ENCODE peak calls at places on chromosomes 11 and 22, in ten cellular contexts. Y is neuronal stem cell; W is CD8-positive, alpha-beta memory T cell; N is heart right ventricle; O is stomach; Q is pancreas; C is fibroblast of lung; S is neural progenitor cell; G is cardiac muscle cell; Z is BJ. E is an unnamed sample.

GRCh38 chr22:49765091-49765771 is 62.4 kb downstream of the BRD1 start:
- DNase-seq in Y (no peak), W (no peak), N (no peak), O (peak; percentile 16), Q (no peak), C (no peak), S (no peak), G (no peak), Z (no peak), E (peak; percentile 54)

GRCh38 chr11:76208829-76209670 is 2.7 kb upstream of the WNT11 start:
- DNase-seq in Y (peak; percentile 79), W (peak; percentile 67), N (peak; percentile 77), O (peak; percentile 69), Q (peak; percentile 92), C (peak; percentile 37), S (peak; percentile 92), G (peak; percentile 88), Z (no peak), E (peak; percentile 96)

GRCh38 chr11:134228625-134229024 is 4.2 kb downstream of the VPS26B start:
- DNase-seq in Y (no peak), W (peak; percentile 22), N (no peak), O (no peak), Q (no peak), C (no peak), S (no peak), G (no peak), Z (peak; percentile 46), E (no peak)

GRCh38 chr22:22166941-22167713 is 77.5 kb upstream of the VPREB1 start:
- DNase-seq in Y (no peak), W (no peak), N (no peak), O (no peak), Q (no peak), C (no peak), S (no peak), G (no peak), Z (no peak), E (no peak)

GRCh38 chr11:92399702-92400101 is 175.1 kb downstream of the FAT3 start:
- DNase-seq in Y (no peak), W (no peak), N (no peak), O (no peak), Q (no peak), C (no peak), S (peak; percentile 15), G (peak; percentile 50), Z (no peak), E (no peak)

GRCh38 chr11:16612801-16613400 is 125.5 kb upstream of the C11orf58 start:
- DNase-seq in Y (peak; percentile 37), W (no peak), N (peak; percentile 31), O (no peak), Q (no peak), C (peak; percentile 35), S (peak; percentile 53), G (peak; percentile 18), Z (no peak), E (peak; percentile 47)

GRCh38 chr11:65861533-65862183 is 1.4 kb downstream of the MUS81 start:
- DNase-seq in Y (no peak), W (no peak), N (peak; percentile 4), O (no peak), Q (no peak), C (no peak), S (peak; percentile 1), G (no peak), Z (no peak), E (no peak)

GRCh38 chr11:13963169-13963948 is 836 bp downstream of the SPON1 start:
- DNase-seq in Y (no peak), W (no peak), N (no peak), O (no peak), Q (no peak), C (peak; percentile 39), S (peak; percentile 66), G (peak; percentile 42), Z (no peak), E (peak; percentile 76)

GRCh38 chr22:39089928-39090327 is 7.1 kb upstream of the APOBEC3H start:
- DNase-seq in Y (no peak), W (no peak), N (no peak), O (no peak), Q (no peak), C (no peak), S (no peak), G (no peak), Z (no peak), E (peak; percentile 14)

GRCh38 chr11:65204143-65204542 is 22.4 kb downstream of the CAPN1 start:
- DNase-seq in Y (no peak), W (no peak), N (no peak), O (no peak), Q (no peak), C (no peak), S (no peak), G (no peak), Z (no peak), E (peak; percentile 60)

GRCh38 chr11:18063131-18063530 is 17.1 kb upstream of the TPH1 start:
- DNase-seq in Y (no peak), W (no peak), N (no peak), O (peak; percentile 32), Q (peak; percentile 26), C (no peak), S (no peak), G (no peak), Z (no peak), E (no peak)

GRCh38 chr11:33935466-33935865 is 43.6 kb upstream of the LMO2 start:
- DNase-seq in Y (no peak), W (no peak), N (no peak), O (no peak), Q (no peak), C (no peak), S (peak; percentile 13), G (no peak), Z (no peak), E (no peak)

GRCh38 chr11:729492-730074 is 17.7 kb upstream of the TALDO1 start:
- DNase-seq in Y (no peak), W (no peak), N (no peak), O (no peak), Q (peak; percentile 40), C (no peak), S (no peak), G (no peak), Z (no peak), E (peak; percentile 58)

GRCh38 chr11:87878373-87878779 is 296.9 kb downstream of the RAB38 start:
- DNase-seq in Y (no peak), W (no peak), N (no peak), O (no peak), Q (no peak), C (peak; percentile 67), S (peak; percentile 50), G (peak; percentile 36), Z (peak; percentile 79), E (no peak)

GRCh38 chr22:23688121-23688520 is 2.7 kb upstream of the RGL4 start:
- DNase-seq in Y (no peak), W (no peak), N (no peak), O (peak; percentile 19), Q (peak; percentile 40), C (no peak), S (no peak), G (no peak), Z (no peak), E (peak; percentile 22)
- H3K4me3 ChIP-seq in Y (no peak overlapping the region), W (no peak overlapping the region), N (no peak overlapping the region), O (no peak overlapping the region), Q (no peak overlapping the region), C (no peak overlapping the region), S (no peak overlapping the region), G (no peak overlapping the region), Z (no peak overlapping the region), E (no peak overlapping the region)

GRCh38 chr22:32075997-32076725 is 33.1 kb downstream of the SLC5A1 start:
- DNase-seq in Y (no peak), W (no peak), N (no peak), O (no peak), Q (no peak), C (no peak), S (no peak), G (no peak), Z (no peak), E (no peak)
- H3K27me3 ChIP-seq in Y (peaks cover 11% of the 10 kb centered on the region), W (no peaks in the 10 kb centered on the region), N (no peaks in the 10 kb centered on the region), O (no peaks in the 10 kb centered on the region), Q (peaks cover 4% of the 10 kb centered on the region), C (peaks cover 2% of the 10 kb centered on the region), S (no peaks in the 10 kb centered on the region), G (peaks cover 8% of the 10 kb centered on the region), Z (peaks cover 13% of the 10 kb centered on the region), E (no peaks in the 10 kb centered on the region)

GRCh38 chr11:64000026-64000739 is 13.9 kb downstream of the OTUB1 start:
- DNase-seq in Y (peak; percentile 77), W (peak; percentile 67), N (peak; percentile 63), O (peak; percentile 80), Q (peak; percentile 70), C (peak; percentile 71), S (peak; percentile 91), G (peak; percentile 87), Z (no peak), E (peak; percentile 99)
- H3K36me3 ChIP-seq in Y (peaks cover 22% of the 10 kb centered on the region), W (peaks cover 4% of the 10 kb centered on the region), N (peaks cover 16% of the 10 kb centered on the region), O (peaks cover 30% of the 10 kb centered on the region), Q (no peaks in the 10 kb centered on the region), C (peaks cover 12% of the 10 kb centered on the region), S (no peaks in the 10 kb centered on the region), G (peaks cover 15% of the 10 kb centered on the region), Z (peaks cover 18% of the 10 kb centered on the region), E (peaks cover 5% of the 10 kb centered on the region)

GRCh38 chr22:24185001-24185500 is 3.8 kb downstream of the SUSD2 start:
- DNase-seq in Y (no peak), W (no peak), N (no peak), O (no peak), Q (peak; percentile 22), C (no peak), S (no peak), G (no peak), Z (no peak), E (peak; percentile 47)

GRCh38 chr22:24186352-24186740 is 5.1 kb downstream of the SUSD2 start:
- DNase-seq in Y (no peak), W (no peak), N (no peak), O (no peak), Q (peak; percentile 19), C (no peak), S (no peak), G (no peak), Z (no peak), E (peak; percentile 48)

GRCh38 chr22:24183321-24184031 is 2.2 kb downstream of the SUSD2 start:
- DNase-seq in Y (no peak), W (no peak), N (no peak), O (peak; percentile 84), Q (peak; percentile 22), C (no peak), S (no peak), G (no peak), Z (no peak), E (no peak)

GRCh38 chr22:24185501-24186351 is 4.4 kb downstream of the SUSD2 start:
- DNase-seq in Y (no peak), W (no peak), N (no peak), O (no peak), Q (peak; percentile 17), C (no peak), S (no peak), G (no peak), Z (no peak), E (peak; percentile 50)

DNA sequence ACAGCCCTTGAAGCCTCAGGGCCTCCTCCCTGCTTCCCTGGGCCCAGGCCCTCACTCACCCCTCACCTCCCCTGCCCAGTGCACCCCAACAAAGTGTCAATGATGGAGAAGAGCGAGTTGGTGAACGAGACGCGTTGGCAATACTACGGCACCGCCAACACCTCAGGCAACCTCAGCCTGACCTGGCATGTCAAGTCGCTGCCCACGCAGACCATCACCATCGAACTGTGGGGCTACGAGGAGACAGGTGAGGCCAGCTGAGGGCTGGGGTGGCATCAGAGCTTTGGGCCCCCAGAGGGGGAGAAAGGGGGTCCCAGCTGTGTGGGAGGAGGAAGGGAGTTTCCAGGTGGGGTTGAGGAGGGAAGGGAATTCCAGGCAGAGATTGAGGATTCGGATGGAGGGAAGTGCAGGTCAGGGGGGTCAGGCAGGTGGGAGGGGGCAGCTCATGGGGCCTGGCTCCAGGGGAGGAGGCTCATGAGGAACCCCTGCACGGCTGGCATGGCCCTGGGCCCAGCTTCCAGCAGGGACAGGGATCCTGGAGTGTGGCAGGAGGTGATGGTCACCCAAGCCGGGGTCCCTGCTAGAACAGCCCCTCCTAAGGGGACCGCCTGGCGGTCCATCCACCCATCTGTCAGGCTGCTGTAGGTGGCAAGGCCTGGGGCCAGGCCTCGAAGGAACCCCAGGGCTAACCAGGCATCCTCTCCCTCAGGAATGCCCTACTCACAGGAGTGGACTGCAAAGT is 2.9 kb downstream of the SUSD2 start:
- DNase-seq in Y (no peak), W (no peak), N (no peak), O (no peak), Q (peak; percentile 22), C (no peak), S (no peak), G (no peak), Z (no peak), E (peak; percentile 29)
- H3K4me3 ChIP-seq in Y (no peak overlapping the region), W (no peak overlapping the region), N (no peak overlapping the region), O (no peak overlapping the region), Q (no peak overlapping the region), C (no peak overlapping the region), S (no peak overlapping the region), G (no peak overlapping the region), Z (no peak overlapping the region), E (no peak overlapping the region)

E was measured in H7.